ENCODE peak calls at places on chromosomes 12 and 14, in five cellular contexts. One of them, this sample, is unnamed.
A peak's percentile ranks its signal among the peaks of the same experiment; 100 is the strongest.

GRCh38 chr14:27315477-27315876 is 717.6 kb upstream of the NOVA1 start:
- DNase-seq in left lung: no peak
- DNase-seq in A673: no peak
- DNase-seq in Peyer's patch: no peak
- DNase-seq in left ventricle myocardium inferior: no peak
- DNase-seq in this sample: no peak

GRCh38 chr12:65308001-65308400 is 29.5 kb downstream of the MSRB3 start:
- DNase-seq in left lung: no peak
- DNase-seq in A673: peak; percentile 52
- DNase-seq in Peyer's patch: no peak
- DNase-seq in left ventricle myocardium inferior: no peak
- DNase-seq in this sample: no peak

GRCh38 chr12:41189395-41190251 is 1.5 kb downstream of the PDZRN4 start:
- DNase-seq in left lung: peak; percentile 40
- DNase-seq in A673: peak; percentile 5
- DNase-seq in Peyer's patch: peak; percentile 32
- DNase-seq in left ventricle myocardium inferior: no peak
- DNase-seq in this sample: no peak

GRCh38 chr14:32567543-32568384 is 238.7 kb downstream of the AKAP6 start:
- DNase-seq in left lung: no peak
- DNase-seq in A673: no peak
- DNase-seq in Peyer's patch: no peak
- DNase-seq in left ventricle myocardium inferior: no peak
- DNase-seq in this sample: no peak

GRCh38 chr12:19688489-19688888 is 249.2 kb downstream of the AEBP2 start:
- DNase-seq in left lung: no peak
- DNase-seq in A673: no peak
- DNase-seq in Peyer's patch: no peak
- DNase-seq in left ventricle myocardium inferior: no peak
- DNase-seq in this sample: no peak

GRCh38 chr12:29655861-29656260 is 127.9 kb downstream of the TMTC1 start:
- DNase-seq in left lung: no peak
- DNase-seq in A673: no peak
- DNase-seq in Peyer's patch: no peak
- DNase-seq in left ventricle myocardium inferior: peak; percentile 27
- DNase-seq in this sample: no peak

GRCh38 chr12:5390174-5390799 is 41.6 kb upstream of the NTF3 start:
- DNase-seq in left lung: no peak
- DNase-seq in A673: no peak
- DNase-seq in Peyer's patch: no peak
- DNase-seq in left ventricle myocardium inferior: no peak
- DNase-seq in this sample: no peak

GRCh38 chr14:95317817-95318343 is 1.8 kb downstream of the CLMN start:
- DNase-seq in left lung: no peak
- DNase-seq in A673: no peak
- DNase-seq in Peyer's patch: no peak
- DNase-seq in left ventricle myocardium inferior: no peak
- DNase-seq in this sample: no peak

GRCh38 chr12:32804301-32804700 is 48.6 kb upstream of the YARS2 start:
- DNase-seq in left lung: no peak
- DNase-seq in A673: no peak
- DNase-seq in Peyer's patch: no peak
- DNase-seq in left ventricle myocardium inferior: no peak
- DNase-seq in this sample: no peak

GRCh38 chr12:58877243-58877743 is 43.0 kb downstream of the LRIG3 start:
- DNase-seq in left lung: no peak
- DNase-seq in A673: no peak
- DNase-seq in Peyer's patch: no peak
- DNase-seq in left ventricle myocardium inferior: no peak
- DNase-seq in this sample: no peak

GRCh38 chr12:2273288-2273687 is 220.5 kb downstream of the CACNA1C start:
- DNase-seq in left lung: no peak
- DNase-seq in A673: no peak
- DNase-seq in Peyer's patch: no peak
- DNase-seq in left ventricle myocardium inferior: no peak
- DNase-seq in this sample: no peak

GRCh38 chr12:55957106-55957859 is 8.6 kb downstream of the PMEL start:
- DNase-seq in left lung: no peak
- DNase-seq in A673: no peak
- DNase-seq in Peyer's patch: peak; percentile 61
- DNase-seq in left ventricle myocardium inferior: no peak
- DNase-seq in this sample: no peak

GRCh38 chr12:59182191-59182590 is 261.9 kb upstream of the LRIG3 start:
- DNase-seq in left lung: no peak
- DNase-seq in A673: no peak
- DNase-seq in Peyer's patch: no peak
- DNase-seq in left ventricle myocardium inferior: no peak
- DNase-seq in this sample: no peak

GRCh38 chr14:85439696-85440328 is 90.1 kb upstream of the FLRT2 start:
- DNase-seq in left lung: no peak
- DNase-seq in A673: no peak
- DNase-seq in Peyer's patch: no peak
- DNase-seq in left ventricle myocardium inferior: no peak
- DNase-seq in this sample: no peak

GRCh38 chr12:121184425-121184824 is 25.5 kb upstream of the P2RX4 start:
- DNase-seq in left lung: peak; percentile 79
- DNase-seq in A673: no peak
- DNase-seq in Peyer's patch: no peak
- DNase-seq in left ventricle myocardium inferior: no peak
- DNase-seq in this sample: no peak

GRCh38 chr12:93682846-93683261 is 5.7 kb downstream of the CRADD start:
- DNase-seq in left lung: no peak
- DNase-seq in A673: no peak
- DNase-seq in Peyer's patch: no peak
- DNase-seq in left ventricle myocardium inferior: peak; percentile 52
- DNase-seq in this sample: no peak

GRCh38 chr14:21048638-21049037 is 6.5 kb downstream of the RNASE7 start:
- DNase-seq in left lung: no peak
- DNase-seq in A673: no peak
- DNase-seq in Peyer's patch: no peak
- DNase-seq in left ventricle myocardium inferior: no peak
- DNase-seq in this sample: no peak

GRCh38 chr14:22039938-22040780 is 366.5 kb upstream of the OR4E1 start:
- DNase-seq in left lung: no peak
- DNase-seq in A673: peak; percentile 49
- DNase-seq in Peyer's patch: no peak
- DNase-seq in left ventricle myocardium inferior: no peak
- DNase-seq in this sample: peak; percentile 6

GRCh38 chr12:78470354-78471195 is 394.0 kb upstream of the SYT1 start:
- DNase-seq in left lung: no peak
- DNase-seq in A673: peak; percentile 83
- DNase-seq in Peyer's patch: no peak
- DNase-seq in left ventricle myocardium inferior: no peak
- DNase-seq in this sample: no peak

GRCh38 chr12:2396448-2396871 is 343.7 kb downstream of the CACNA1C start:
- DNase-seq in left lung: peak; percentile 50
- DNase-seq in A673: no peak
- DNase-seq in Peyer's patch: no peak
- DNase-seq in left ventricle myocardium inferior: peak; percentile 68
- DNase-seq in this sample: no peak

GRCh38 chr12:1529862-1530591 is 64.4 kb downstream of the FBXL14 start:
- DNase-seq in left lung: no peak
- DNase-seq in A673: no peak
- DNase-seq in Peyer's patch: no peak
- DNase-seq in left ventricle myocardium inferior: peak; percentile 40
- DNase-seq in this sample: no peak

GRCh38 chr12:27456618-27457017 is 10.1 kb downstream of the SMCO2 start:
- DNase-seq in left lung: no peak
- DNase-seq in A673: no peak
- DNase-seq in Peyer's patch: no peak
- DNase-seq in left ventricle myocardium inferior: no peak
- DNase-seq in this sample: no peak

GRCh38 chr12:47808574-47809380 is 10.9 kb downstream of the HDAC7 start:
- DNase-seq in left lung: peak; percentile 87
- DNase-seq in A673: no peak
- DNase-seq in Peyer's patch: no peak
- DNase-seq in left ventricle myocardium inferior: no peak
- DNase-seq in this sample: peak; percentile 36

GRCh38 chr14:100567877-100568163 is 19.4 kb downstream of the BEGAIN start:
- DNase-seq in left lung: no peak
- DNase-seq in A673: no peak
- DNase-seq in Peyer's patch: no peak
- DNase-seq in left ventricle myocardium inferior: no peak
- DNase-seq in this sample: no peak

GRCh38 chr14:100568164-100568997 is 18.8 kb downstream of the BEGAIN start:
- DNase-seq in left lung: no peak
- DNase-seq in A673: no peak
- DNase-seq in Peyer's patch: no peak
- DNase-seq in left ventricle myocardium inferior: no peak
- DNase-seq in this sample: no peak

GRCh38 chr14:100566119-100566518 is 21.1 kb downstream of the BEGAIN start:
- DNase-seq in left lung: no peak
- DNase-seq in A673: no peak
- DNase-seq in Peyer's patch: peak; percentile 75
- DNase-seq in left ventricle myocardium inferior: no peak
- DNase-seq in this sample: no peak

GRCh38 chr14:100566586-100566985 is 20.6 kb downstream of the BEGAIN start:
- DNase-seq in left lung: no peak
- DNase-seq in A673: no peak
- DNase-seq in Peyer's patch: no peak
- DNase-seq in left ventricle myocardium inferior: no peak
- DNase-seq in this sample: no peak

DNA sequence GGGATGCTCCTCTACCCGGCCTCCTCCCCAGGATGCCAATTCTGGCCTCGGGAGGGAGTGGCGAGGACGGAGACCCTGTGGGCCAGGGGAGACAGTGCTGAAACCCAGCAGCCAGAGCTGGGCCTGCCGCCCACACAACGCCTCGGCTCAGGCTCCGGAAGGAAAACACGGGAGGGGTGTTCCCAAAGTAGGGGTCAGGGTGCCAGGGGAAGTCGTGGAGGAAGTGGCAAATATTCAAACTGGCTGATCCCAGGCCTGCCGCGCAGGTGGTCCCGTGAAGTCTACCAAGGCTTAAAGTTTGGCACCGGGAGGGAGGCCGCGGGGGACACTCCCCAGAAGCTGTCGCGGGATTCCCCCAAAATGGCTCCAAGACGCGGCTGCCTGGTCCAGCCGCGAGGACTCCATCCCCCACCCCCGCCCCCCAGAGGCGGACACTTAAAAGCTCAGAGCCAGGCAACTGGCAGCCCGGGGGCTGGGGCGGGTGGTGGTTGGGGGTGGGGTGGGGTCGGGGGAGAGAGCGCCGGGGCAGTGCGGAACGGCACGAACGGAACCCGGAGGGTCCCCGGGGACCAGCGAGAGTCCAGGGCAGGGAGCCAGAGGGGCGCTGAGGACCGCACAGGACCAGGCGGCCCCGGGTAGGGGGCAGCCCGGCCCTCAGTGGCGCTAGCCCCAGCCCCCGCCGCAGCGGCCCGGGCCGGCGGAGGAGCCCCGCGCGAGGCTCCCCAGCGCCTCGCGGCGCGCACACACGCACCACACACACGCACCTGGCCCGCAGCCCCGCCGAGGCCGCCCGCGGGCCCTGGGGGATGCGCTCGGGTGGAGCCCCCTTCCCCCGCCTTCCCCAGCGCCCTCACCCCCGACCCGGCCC is 20.0 kb downstream of the BEGAIN start:
- DNase-seq in left lung: no peak
- DNase-seq in A673: no peak
- DNase-seq in Peyer's patch: no peak
- DNase-seq in left ventricle myocardium inferior: no peak
- DNase-seq in this sample: no peak
- H3K27me3 ChIP-seq in left lung: peaks cover 94% of the 10 kb centered on the region
- H3K27me3 ChIP-seq in A673: peaks cover 45% of the 10 kb centered on the region
- H3K27me3 ChIP-seq in Peyer's patch: no peaks in the 10 kb centered on the region
- H3K27me3 ChIP-seq in left ventricle myocardium inferior: peaks cover 99% of the 10 kb centered on the region
- H3K27me3 ChIP-seq in this sample: no peaks in the 10 kb centered on the region

GRCh38 chr12:54412786-54413185 is 6.3 kb downstream of the ITGA5 start:
- DNase-seq in left lung: no peak
- DNase-seq in A673: no peak
- DNase-seq in Peyer's patch: no peak
- DNase-seq in left ventricle myocardium inferior: no peak
- DNase-seq in this sample: peak; percentile 39

GRCh38 chr12:54415223-54415929 is 3.7 kb downstream of the ITGA5 start:
- DNase-seq in left lung: no peak
- DNase-seq in A673: no peak
- DNase-seq in Peyer's patch: no peak
- DNase-seq in left ventricle myocardium inferior: no peak
- DNase-seq in this sample: no peak

GRCh38 chr12:54413284-54414190 is 5.5 kb downstream of the ITGA5 start:
- DNase-seq in left lung: peak; percentile 88
- DNase-seq in A673: peak; percentile 89
- DNase-seq in Peyer's patch: no peak
- DNase-seq in left ventricle myocardium inferior: peak; percentile 59
- DNase-seq in this sample: peak; percentile 72

GRCh38 chr12:54412348-54412747 is 6.7 kb downstream of the ITGA5 start:
- DNase-seq in left lung: no peak
- DNase-seq in A673: no peak
- DNase-seq in Peyer's patch: no peak
- DNase-seq in left ventricle myocardium inferior: no peak
- DNase-seq in this sample: no peak

DNA sequence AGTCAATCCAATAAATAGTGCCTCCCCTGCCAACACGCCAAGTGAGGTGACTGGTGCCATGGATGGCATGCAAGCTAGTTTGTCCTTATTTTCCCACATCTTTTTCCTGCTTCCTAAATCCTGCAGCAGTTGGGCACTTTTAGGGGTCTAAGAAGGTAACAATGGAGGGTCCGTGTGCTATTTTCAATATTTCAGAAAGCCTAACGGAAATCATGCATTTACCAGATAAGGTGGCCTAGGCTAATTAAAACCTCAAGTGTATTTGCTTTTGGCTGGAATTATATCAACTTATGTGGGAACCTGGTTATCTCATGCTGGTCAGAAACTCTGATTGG is 4.9 kb downstream of the ITGA5 start:
- DNase-seq in left lung: no peak
- DNase-seq in A673: no peak
- DNase-seq in Peyer's patch: no peak
- DNase-seq in left ventricle myocardium inferior: no peak
- DNase-seq in this sample: no peak
- H3K4me1 ChIP-seq in left lung: peaks cover 12% of the 10 kb centered on the region
- H3K4me1 ChIP-seq in A673: peaks cover 61% of the 10 kb centered on the region
- H3K4me1 ChIP-seq in Peyer's patch: no peaks in the 10 kb centered on the region
- H3K4me1 ChIP-seq in left ventricle myocardium inferior: peaks cover 100% of the 10 kb centered on the region
- H3K4me1 ChIP-seq in this sample: peaks cover 75% of the 10 kb centered on the region

DNA sequence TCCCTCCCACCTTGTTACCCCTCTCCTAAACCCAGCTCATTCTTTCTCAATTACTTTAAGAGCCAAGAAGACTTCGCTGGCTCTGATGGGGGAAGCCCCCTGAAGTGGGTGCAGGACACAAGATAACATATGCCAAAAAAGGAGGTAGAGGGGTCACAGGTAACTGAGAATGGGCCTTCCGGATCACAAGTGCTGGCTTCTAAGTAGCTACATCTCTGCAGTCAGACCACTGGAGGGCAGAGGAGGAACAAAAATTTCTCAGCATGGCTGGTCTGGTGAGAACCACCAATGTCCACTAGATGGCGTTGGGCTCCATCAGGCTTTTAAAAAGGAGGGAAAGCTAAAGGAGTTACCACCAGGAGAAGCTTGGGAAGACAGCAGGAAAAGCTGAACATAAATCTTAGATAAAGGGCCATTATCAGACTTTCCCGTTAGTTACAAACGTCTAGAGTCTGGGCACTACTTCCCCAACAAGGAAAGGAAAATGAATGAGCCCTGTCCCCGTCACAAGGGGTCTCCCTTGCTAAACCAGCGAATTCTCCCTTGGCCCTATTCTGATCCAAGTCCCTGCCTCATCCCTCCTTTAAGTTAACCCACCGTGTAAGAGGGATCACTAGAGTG is 11.6 kb upstream of the CDH24 start:
- DNase-seq in left lung: no peak
- DNase-seq in A673: peak; percentile 95
- DNase-seq in Peyer's patch: peak; percentile 73
- DNase-seq in left ventricle myocardium inferior: peak; percentile 60
- DNase-seq in this sample: peak; percentile 79
- H3K4me3 ChIP-seq in left lung: no peak overlapping the region
- H3K4me3 ChIP-seq in A673: peak overlapping the region; percentile 5
- H3K4me3 ChIP-seq in Peyer's patch: no peak overlapping the region
- H3K4me3 ChIP-seq in left ventricle myocardium inferior: no peak overlapping the region
- H3K4me3 ChIP-seq in this sample: no peak overlapping the region

GRCh38 chr12:111964935-111965334 is 48.0 kb downstream of the TMEM116 start:
- DNase-seq in left lung: no peak
- DNase-seq in A673: no peak
- DNase-seq in Peyer's patch: no peak
- DNase-seq in left ventricle myocardium inferior: no peak
- DNase-seq in this sample: no peak
- H3K27me3 ChIP-seq in left lung: no peaks in the 10 kb centered on the region
- H3K27me3 ChIP-seq in A673: no peaks in the 10 kb centered on the region
- H3K27me3 ChIP-seq in Peyer's patch: no peaks in the 10 kb centered on the region
- H3K27me3 ChIP-seq in left ventricle myocardium inferior: no peaks in the 10 kb centered on the region
- H3K27me3 ChIP-seq in this sample: no peaks in the 10 kb centered on the region

This sample was measured in CD4-positive, CD25-positive, alpha-beta regulatory T cell.